ENCODE peak calls at places on chromosomes 1 and 21, in five cellular contexts. I is activated CD4-positive, alpha-beta T cell treated with anti-CD3 and anti-CD28 coated beads for 48 hours; G is amygdala; O is activated naive CD4-positive, alpha-beta T cell treated with anti-CD3 and anti-CD28 coated beads for 36 hours; N is endothelial cell. M is an unnamed sample.

GRCh38 chr1:32759997-32760623 is 57.0 kb downstream of the YARS1 start:
- DNase-seq in I (no peak), G (no peak), O (no peak), N (no peak), M (peak)

GRCh38 chr1:214632091-214632490 is 29.1 kb downstream of the CENPF start:
- DNase-seq in I (no peak), G (no peak), O (no peak), N (no peak), M (no peak)

GRCh38 chr1:168960595-168960994 is 145.9 kb upstream of the ATP1B1 start:
- DNase-seq in I (no peak), G (peak), O (no peak), N (no peak), M (no peak)

GRCh38 chr1:46747683-46748288 is 28.9 kb upstream of the EFCAB14 start:
- DNase-seq in I (peak), G (peak), O (peak), N (peak), M (peak)

GRCh38 chr21:44407493-44407892 is 47.8 kb upstream of the LRRC3 start:
- DNase-seq in I (peak), G (no peak), O (peak), N (no peak), M (no peak)

GRCh38 chr1:96992871-96993270 is 271.3 kb downstream of the PTBP2 start:
- DNase-seq in I (no peak), G (no peak), O (no peak), N (no peak), M (no peak)

GRCh38 chr1:186875874-186876273 is 47.1 kb downstream of the PLA2G4A start:
- DNase-seq in I (no peak), G (no peak), O (no peak), N (no peak), M (no peak)

GRCh38 chr1:18928406-18928805 is 26.1 kb upstream of the ALDH4A1 start:
- DNase-seq in I (no peak), G (no peak), O (no peak), N (no peak), M (no peak)

GRCh38 chr1:215539803-215540575 is 27.1 kb upstream of the KCTD3 start:
- DNase-seq in I (no peak), G (no peak), O (no peak), N (no peak), M (no peak)

GRCh38 chr1:222047370-222047769 is 305.5 kb upstream of the DUSP10 start:
- DNase-seq in I (no peak), G (no peak), O (no peak), N (no peak), M (no peak)

GRCh38 chr1:182329471-182329870 is 62.1 kb downstream of the GLUL start:
- DNase-seq in I (no peak), G (no peak), O (no peak), N (no peak), M (no peak)

GRCh38 chr1:156781585-156782186 is 14.4 kb downstream of the PRCC start:
- DNase-seq in I (no peak), G (no peak), O (no peak), N (no peak), M (no peak)

GRCh38 chr1:226809785-226810571 is 60.4 kb upstream of the PSEN2 start:
- DNase-seq in I (no peak), G (peak), O (no peak), N (no peak), M (no peak)

GRCh38 chr1:115462677-115463076 is 124.6 kb upstream of the NGF start:
- DNase-seq in I (no peak), G (no peak), O (no peak), N (no peak), M (no peak)

GRCh38 chr1:208766812-208767211 is 522.6 kb upstream of the PLXNA2 start:
- DNase-seq in I (no peak), G (no peak), O (no peak), N (no peak), M (no peak)

GRCh38 chr1:241423541-241424479 is 66.8 kb upstream of the RGS7 start:
- DNase-seq in I (peak), G (peak), O (peak), N (peak), M (no peak)

GRCh38 chr1:184392779-184393522 is 6.1 kb downstream of the C1orf21 start:
- DNase-seq in I (no peak), G (no peak), O (no peak), N (no peak), M (peak)

GRCh38 chr1:210908257-210908656 is 225.7 kb downstream of the KCNH1 start:
- DNase-seq in I (no peak), G (no peak), O (no peak), N (no peak), M (no peak)

GRCh38 chr1:50422675-50422945 is 633 bp downstream of the DMRTA2 start:
- DNase-seq in I (no peak), G (no peak), O (no peak), N (no peak), M (no peak)

GRCh38 chr1:23083714-23084480 is 64.6 kb downstream of the KDM1A start:
- DNase-seq in I (no peak), G (no peak), O (no peak), N (no peak), M (peak)

GRCh38 chr1:42886046-42886739 is 39.8 kb downstream of the ZNF691 start:
- DNase-seq in I (no peak), G (no peak), O (no peak), N (no peak), M (no peak)

GRCh38 chr1:114342376-114342775 is 168.6 kb downstream of the TRIM33 start:
- DNase-seq in I (peak), G (no peak), O (peak), N (no peak), M (no peak)

GRCh38 chr1:89201489-89201794 is 2.7 kb upstream of the GBP4 start:
- DNase-seq in I (no peak), G (no peak), O (no peak), N (no peak), M (no peak)

GRCh38 chr1:16195518-16195905 is 16.9 kb downstream of the ARHGEF19 start:
- DNase-seq in I (no peak), G (no peak), O (no peak), N (no peak), M (no peak)

GRCh38 chr1:23554481-23555224 is 4.6 kb downstream of the ID3 start:
- DNase-seq in I (peak), G (peak), O (peak), N (peak), M (peak)

GRCh38 chr1:160768295-160768657 is 27.7 kb upstream of the LY9 start:
- DNase-seq in I (peak), G (no peak), O (peak), N (peak), M (no peak)

GRCh38 chr21:23951251-23951650 is 1656.0 kb downstream of the MRPL39 start:
- DNase-seq in I (no peak), G (no peak), O (no peak), N (no peak), M (no peak)

GRCh38 chr1:225448146-225448805 is 20.4 kb upstream of the LBR start:
- DNase-seq in I (no peak), G (peak), O (no peak), N (no peak), M (no peak)

GRCh38 chr1:222167111-222167510 is 380.8 kb downstream of the HHIPL2 start:
- DNase-seq in I (peak), G (no peak), O (peak), N (peak), M (no peak)

GRCh38 chr1:159932296-159933285 is 7.3 kb upstream of the TAGLN2 start:
- DNase-seq in I (no peak), G (no peak), O (no peak), N (no peak), M (no peak)

GRCh38 chr1:55575571-55576279 is 360.6 kb upstream of the USP24 start:
- DNase-seq in I (no peak), G (peak), O (no peak), N (no peak), M (peak)

GRCh38 chr1:203148579-203148978 is 21.1 kb downstream of the ADORA1 start:
- DNase-seq in I (no peak), G (no peak), O (no peak), N (no peak), M (no peak)

GRCh38 chr1:228487336-228488106 is at the start of gene RNF187:
- DNase-seq in I (peak), G (peak), O (peak), N (peak), M (no peak)

GRCh38 chr1:196651079-196651478 is 764 bp upstream of the CFH start:
- DNase-seq in I (no peak), G (no peak), O (no peak), N (no peak), M (no peak)

GRCh38 chr1:226549937-226550670 is 1.5 kb downstream of the STUM start:
- DNase-seq in I (peak), G (peak), O (peak), N (peak), M (peak)